ENCODE peak calls at places on chromosome 9, in four cellular contexts. Y, K, P and R are unnamed samples.

GRCh38 chr9:27365977-27366376 is 69.0 kb upstream of the EQTN start:
- DNase-seq in Y (no peak), K (no peak), P (peak; percentile 77), R (no peak)

GRCh38 chr9:69963728-69964127 is 79.9 kb upstream of the MAMDC2 start:
- DNase-seq in Y (no peak), K (no peak), P (no peak), R (no peak)

GRCh38 chr9:84929068-84929467 is 259.5 kb downstream of the NTRK2 start:
- DNase-seq in Y (no peak), K (no peak), P (no peak), R (no peak)

GRCh38 chr9:5951686-5952211 is 61.1 kb downstream of the MLANA start:
- DNase-seq in Y (no peak), K (no peak), P (no peak), R (no peak)

GRCh38 chr9:92359380-92360007 is 33.7 kb downstream of the CENPP start:
- DNase-seq in Y (no peak), K (no peak), P (no peak), R (no peak)

GRCh38 chr9:33795281-33795680 is at the start of gene PRSS3:
- DNase-seq in Y (no peak), K (no peak), P (no peak), R (no peak)

GRCh38 chr9:110426052-110426709 is 88.5 kb upstream of the TXNDC8 start:
- DNase-seq in Y (peak; percentile 4), K (no peak), P (no peak), R (no peak)

GRCh38 chr9:20753761-20754160 is 69.7 kb downstream of the FOCAD start:
- DNase-seq in Y (no peak), K (no peak), P (no peak), R (no peak)

GRCh38 chr9:130237763-130238524 is 27.6 kb upstream of the HMCN2 start:
- DNase-seq in Y (no peak), K (no peak), P (no peak), R (no peak)

GRCh38 chr9:107674937-107675277 is 185.3 kb upstream of the KLF4 start:
- DNase-seq in Y (no peak), K (no peak), P (no peak), R (no peak)

GRCh38 chr9:136694163-136694864 is 7.1 kb upstream of the AGPAT2 start:
- DNase-seq in Y (peak; percentile 68), K (no peak), P (peak; percentile 33), R (no peak)

GRCh38 chr9:133461975-133462374 is 2.2 kb downstream of the CACFD1 start:
- DNase-seq in Y (no peak), K (no peak), P (no peak), R (no peak)